ENCODE peak calls at places on chromosomes 7 and 10, in ten cellular contexts. One of them, this sample, is unnamed.

GRCh38 chr10:80154978-80155695 is 22.6 kb downstream of the PLAC9 start:
- DNase-seq in fibroblast of lung: peak
- DNase-seq in activated naive CD8-positive, alpha-beta T cell treated with anti-CD3 and anti-CD28 coated beads, Interleukin-2, amount 50 U/mL, for 24 hours: no peak
- DNase-seq in GM19239: no peak
- DNase-seq in NCI-H1105 treated with DMSO at 0.1 percent for 48 hours: no peak
- DNase-seq in stromal cell of bone marrow: peak
- DNase-seq in kidney glomerular epithelial cell: no peak
- DNase-seq in HCT116: no peak
- DNase-seq in effector CD4-positive, alpha-beta T cell: no peak
- DNase-seq in stimulated activated CD4-positive, alpha-beta T cell treated with anti-CD3 and anti-CD28 coated beads, Interleukin-1b, Interleukin-23, amount 100 ng/mL, for 1 hour: no peak
- DNase-seq in this sample: no peak

GRCh38 chr7:129282865-129283264 is 58.0 kb downstream of the AHCYL2 start:
- DNase-seq in effector CD4-positive, alpha-beta T cell: no peak
- DNase-seq in HCT116: no peak
- DNase-seq in kidney glomerular epithelial cell: no peak
- DNase-seq in stromal cell of bone marrow: no peak
- DNase-seq in activated naive CD8-positive, alpha-beta T cell treated with anti-CD3 and anti-CD28 coated beads, Interleukin-2, amount 50 U/mL, for 24 hours: no peak
- DNase-seq in NCI-H1105 treated with DMSO at 0.1 percent for 48 hours: no peak
- DNase-seq in stimulated activated CD4-positive, alpha-beta T cell treated with anti-CD3 and anti-CD28 coated beads, Interleukin-1b, Interleukin-23, amount 100 ng/mL, for 1 hour: no peak
- DNase-seq in GM19239: no peak
- DNase-seq in fibroblast of lung: no peak
- DNase-seq in this sample: no peak

GRCh38 chr7:51286392-51286791 is 30.2 kb downstream of the COBL start:
- DNase-seq in stimulated activated CD4-positive, alpha-beta T cell treated with anti-CD3 and anti-CD28 coated beads, Interleukin-1b, Interleukin-23, amount 100 ng/mL, for 1 hour: no peak
- DNase-seq in NCI-H1105 treated with DMSO at 0.1 percent for 48 hours: no peak
- DNase-seq in activated naive CD8-positive, alpha-beta T cell treated with anti-CD3 and anti-CD28 coated beads, Interleukin-2, amount 50 U/mL, for 24 hours: no peak
- DNase-seq in fibroblast of lung: peak
- DNase-seq in effector CD4-positive, alpha-beta T cell: no peak
- DNase-seq in GM19239: no peak
- DNase-seq in kidney glomerular epithelial cell: no peak
- DNase-seq in stromal cell of bone marrow: no peak
- DNase-seq in HCT116: no peak
- DNase-seq in this sample: no peak

GRCh38 chr7:157610671-157611295 is 274.0 kb downstream of the DNAJB6 start:
- DNase-seq in GM19239: no peak
- DNase-seq in NCI-H1105 treated with DMSO at 0.1 percent for 48 hours: no peak
- DNase-seq in effector CD4-positive, alpha-beta T cell: no peak
- DNase-seq in stimulated activated CD4-positive, alpha-beta T cell treated with anti-CD3 and anti-CD28 coated beads, Interleukin-1b, Interleukin-23, amount 100 ng/mL, for 1 hour: no peak
- DNase-seq in kidney glomerular epithelial cell: no peak
- DNase-seq in activated naive CD8-positive, alpha-beta T cell treated with anti-CD3 and anti-CD28 coated beads, Interleukin-2, amount 50 U/mL, for 24 hours: no peak
- DNase-seq in stromal cell of bone marrow: no peak
- DNase-seq in fibroblast of lung: peak
- DNase-seq in HCT116: no peak
- DNase-seq in this sample: no peak

GRCh38 chr7:103076767-103077166 is 1.8 kb downstream of the ARMC10 start:
- DNase-seq in kidney glomerular epithelial cell: no peak
- DNase-seq in NCI-H1105 treated with DMSO at 0.1 percent for 48 hours: no peak
- DNase-seq in effector CD4-positive, alpha-beta T cell: no peak
- DNase-seq in activated naive CD8-positive, alpha-beta T cell treated with anti-CD3 and anti-CD28 coated beads, Interleukin-2, amount 50 U/mL, for 24 hours: no peak
- DNase-seq in fibroblast of lung: no peak
- DNase-seq in HCT116: no peak
- DNase-seq in GM19239: no peak
- DNase-seq in stromal cell of bone marrow: no peak
- DNase-seq in stimulated activated CD4-positive, alpha-beta T cell treated with anti-CD3 and anti-CD28 coated beads, Interleukin-1b, Interleukin-23, amount 100 ng/mL, for 1 hour: no peak
- DNase-seq in this sample: no peak

GRCh38 chr7:26667514-26668133 is 196.8 kb downstream of the SKAP2 start:
- DNase-seq in effector CD4-positive, alpha-beta T cell: peak
- DNase-seq in fibroblast of lung: peak
- DNase-seq in activated naive CD8-positive, alpha-beta T cell treated with anti-CD3 and anti-CD28 coated beads, Interleukin-2, amount 50 U/mL, for 24 hours: peak
- DNase-seq in HCT116: peak
- DNase-seq in GM19239: no peak
- DNase-seq in stimulated activated CD4-positive, alpha-beta T cell treated with anti-CD3 and anti-CD28 coated beads, Interleukin-1b, Interleukin-23, amount 100 ng/mL, for 1 hour: no peak
- DNase-seq in kidney glomerular epithelial cell: peak
- DNase-seq in stromal cell of bone marrow: peak
- DNase-seq in NCI-H1105 treated with DMSO at 0.1 percent for 48 hours: peak
- DNase-seq in this sample: peak

GRCh38 chr7:142030294-142030693 is 34.6 kb downstream of the MGAM start:
- DNase-seq in effector CD4-positive, alpha-beta T cell: no peak
- DNase-seq in fibroblast of lung: peak
- DNase-seq in stimulated activated CD4-positive, alpha-beta T cell treated with anti-CD3 and anti-CD28 coated beads, Interleukin-1b, Interleukin-23, amount 100 ng/mL, for 1 hour: no peak
- DNase-seq in HCT116: no peak
- DNase-seq in GM19239: no peak
- DNase-seq in activated naive CD8-positive, alpha-beta T cell treated with anti-CD3 and anti-CD28 coated beads, Interleukin-2, amount 50 U/mL, for 24 hours: no peak
- DNase-seq in NCI-H1105 treated with DMSO at 0.1 percent for 48 hours: no peak
- DNase-seq in stromal cell of bone marrow: peak
- DNase-seq in kidney glomerular epithelial cell: peak
- DNase-seq in this sample: no peak

GRCh38 chr7:134695321-134695860 is 48.7 kb downstream of the BPGM start:
- DNase-seq in activated naive CD8-positive, alpha-beta T cell treated with anti-CD3 and anti-CD28 coated beads, Interleukin-2, amount 50 U/mL, for 24 hours: no peak
- DNase-seq in stimulated activated CD4-positive, alpha-beta T cell treated with anti-CD3 and anti-CD28 coated beads, Interleukin-1b, Interleukin-23, amount 100 ng/mL, for 1 hour: no peak
- DNase-seq in NCI-H1105 treated with DMSO at 0.1 percent for 48 hours: no peak
- DNase-seq in stromal cell of bone marrow: peak
- DNase-seq in kidney glomerular epithelial cell: no peak
- DNase-seq in effector CD4-positive, alpha-beta T cell: no peak
- DNase-seq in fibroblast of lung: peak
- DNase-seq in GM19239: no peak
- DNase-seq in HCT116: no peak
- DNase-seq in this sample: no peak

GRCh38 chr7:100763556-100764140 is 30.3 kb downstream of the ZAN start:
- DNase-seq in stimulated activated CD4-positive, alpha-beta T cell treated with anti-CD3 and anti-CD28 coated beads, Interleukin-1b, Interleukin-23, amount 100 ng/mL, for 1 hour: no peak
- DNase-seq in HCT116: no peak
- DNase-seq in fibroblast of lung: no peak
- DNase-seq in GM19239: no peak
- DNase-seq in NCI-H1105 treated with DMSO at 0.1 percent for 48 hours: no peak
- DNase-seq in stromal cell of bone marrow: no peak
- DNase-seq in activated naive CD8-positive, alpha-beta T cell treated with anti-CD3 and anti-CD28 coated beads, Interleukin-2, amount 50 U/mL, for 24 hours: no peak
- DNase-seq in effector CD4-positive, alpha-beta T cell: no peak
- DNase-seq in kidney glomerular epithelial cell: no peak
- DNase-seq in this sample: no peak

GRCh38 chr10:95815133-95815532 is 59.2 kb downstream of the ENTPD1 start:
- DNase-seq in effector CD4-positive, alpha-beta T cell: no peak
- DNase-seq in fibroblast of lung: no peak
- DNase-seq in stimulated activated CD4-positive, alpha-beta T cell treated with anti-CD3 and anti-CD28 coated beads, Interleukin-1b, Interleukin-23, amount 100 ng/mL, for 1 hour: no peak
- DNase-seq in stromal cell of bone marrow: no peak
- DNase-seq in GM19239: no peak
- DNase-seq in activated naive CD8-positive, alpha-beta T cell treated with anti-CD3 and anti-CD28 coated beads, Interleukin-2, amount 50 U/mL, for 24 hours: no peak
- DNase-seq in NCI-H1105 treated with DMSO at 0.1 percent for 48 hours: no peak
- DNase-seq in HCT116: no peak
- DNase-seq in kidney glomerular epithelial cell: no peak
- DNase-seq in this sample: no peak

GRCh38 chr10:131747791-131748190 is 153.0 kb upstream of the PPP2R2D start:
- DNase-seq in kidney glomerular epithelial cell: no peak
- DNase-seq in GM19239: no peak
- DNase-seq in NCI-H1105 treated with DMSO at 0.1 percent for 48 hours: no peak
- DNase-seq in activated naive CD8-positive, alpha-beta T cell treated with anti-CD3 and anti-CD28 coated beads, Interleukin-2, amount 50 U/mL, for 24 hours: no peak
- DNase-seq in HCT116: no peak
- DNase-seq in fibroblast of lung: no peak
- DNase-seq in stimulated activated CD4-positive, alpha-beta T cell treated with anti-CD3 and anti-CD28 coated beads, Interleukin-1b, Interleukin-23, amount 100 ng/mL, for 1 hour: no peak
- DNase-seq in stromal cell of bone marrow: no peak
- DNase-seq in effector CD4-positive, alpha-beta T cell: no peak
- DNase-seq in this sample: no peak